ENCODE peak calls at places on chromosomes 16 and 17, in six cellular contexts. B is nephron progenitor cell; Y is KG1; F is stimulated activated CD8-positive, alpha-beta memory T cell treated with anti-CD3 and anti-CD28 coated beads, Interleukin-7, amount 100 ng/mL, for 1 hour; G is EH; Q is vagina. X is an unnamed sample.

GRCh38 chr16:68447721-68448359 is 468 bp downstream of the SMPD3 start:
- DNase-seq in B (no peak), Y (no peak), F (no peak), G (no peak), Q (no peak), X (peak; percentile 38)

GRCh38 chr17:13727441-13728171 is 125.9 kb upstream of the HS3ST3A1 start:
- DNase-seq in B (no peak), Y (no peak), F (no peak), G (peak; percentile 83), Q (no peak), X (no peak)

GRCh38 chr17:61253293-61253801 is 146.3 kb upstream of the TBX2 start:
- DNase-seq in B (no peak), Y (no peak), F (no peak), G (no peak), Q (no peak), X (no peak)

GRCh38 chr17:1153795-1154546 is 25.8 kb downstream of the ABR start:
- DNase-seq in B (peak; percentile 41), Y (no peak), F (no peak), G (peak; percentile 65), Q (no peak), X (peak; percentile 36)

GRCh38 chr17:75064867-75065561 is 18.0 kb downstream of the KCTD2 start:
- DNase-seq in B (no peak), Y (no peak), F (no peak), G (no peak), Q (no peak), X (no peak)

GRCh38 chr17:58325289-58325726 is 3.3 kb downstream of the TSPOAP1 start:
- DNase-seq in B (peak; percentile 43), Y (no peak), F (no peak), G (no peak), Q (no peak), X (no peak)

GRCh38 chr17:48491527-48492273 is 39.1 kb downstream of the HOXB1 start:
- DNase-seq in B (no peak), Y (no peak), F (no peak), G (no peak), Q (no peak), X (no peak)

GRCh38 chr17:17440938-17441730 is 35.7 kb upstream of the MED9 start:
- DNase-seq in B (no peak), Y (no peak), F (no peak), G (no peak), Q (no peak), X (no peak)

GRCh38 chr16:65779196-65779595 is 587.3 kb upstream of the CDH5 start:
- DNase-seq in B (no peak), Y (no peak), F (no peak), G (no peak), Q (peak; percentile 55), X (no peak)

GRCh38 chr17:42101513-42102292 is 3.4 kb upstream of the ZNF385C start:
- DNase-seq in B (peak; percentile 91), Y (peak; percentile 52), F (peak; percentile 41), G (peak; percentile 59), Q (no peak), X (peak; percentile 82)

GRCh38 chr17:68624381-68624780 is 23.2 kb upstream of the FAM20A start:
- DNase-seq in B (no peak), Y (no peak), F (no peak), G (no peak), Q (no peak), X (no peak)

GRCh38 chr17:9037741-9038140 is 16.4 kb downstream of the NTN1 start:
- DNase-seq in B (no peak), Y (no peak), F (no peak), G (no peak), Q (no peak), X (no peak)

GRCh38 chr16:17343028-17343427 is 127.7 kb downstream of the XYLT1 start:
- DNase-seq in B (no peak), Y (peak; percentile 67), F (no peak), G (no peak), Q (no peak), X (no peak)

GRCh38 chr17:72764632-72765041 is 327.9 kb downstream of the SLC39A11 start:
- DNase-seq in B (no peak), Y (no peak), F (no peak), G (peak; percentile 39), Q (no peak), X (no peak)

GRCh38 chr16:63568184-63568583 is 1531.9 kb upstream of the CDH8 start:
- DNase-seq in B (no peak), Y (no peak), F (no peak), G (no peak), Q (no peak), X (no peak)

GRCh38 chr17:9763643-9764042 is 27.7 kb downstream of the DHRS7C start:
- DNase-seq in B (no peak), Y (no peak), F (no peak), G (no peak), Q (no peak), X (no peak)

GRCh38 chr17:57735707-57736106 is 9.4 kb downstream of the CCDC182 start:
- DNase-seq in B (no peak), Y (no peak), F (no peak), G (no peak), Q (no peak), X (no peak)

GRCh38 chr17:59490259-59490658 is 75.2 kb upstream of the DHX40 start:
- DNase-seq in B (no peak), Y (no peak), F (no peak), G (peak; percentile 25), Q (no peak), X (no peak)

GRCh38 chr16:78689031-78689430 is 589.6 kb downstream of the WWOX start:
- DNase-seq in B (no peak), Y (no peak), F (no peak), G (no peak), Q (no peak), X (no peak)

GRCh38 chr17:57921342-57921741 is 33.9 kb downstream of the CUEDC1 start:
- DNase-seq in B (no peak), Y (no peak), F (no peak), G (peak; percentile 44), Q (no peak), X (no peak)

GRCh38 chr17:40318835-40319332 is 9.9 kb downstream of the RARA start:
- DNase-seq in B (no peak), Y (no peak), F (no peak), G (peak; percentile 30), Q (no peak), X (peak; percentile 39)

GRCh38 chr16:82756283-82756599 is 129.5 kb downstream of the CDH13 start:
- DNase-seq in B (no peak), Y (no peak), F (no peak), G (peak; percentile 78), Q (no peak), X (no peak)

GRCh38 chr16:87584271-87584670 is 18.0 kb upstream of the JPH3 start:
- DNase-seq in B (no peak), Y (no peak), F (no peak), G (peak; percentile 42), Q (no peak), X (no peak)

GRCh38 chr17:732788-733720 is 658 bp downstream of the TLCD3A start:
- DNase-seq in B (peak; percentile 62), Y (no peak), F (no peak), G (peak; percentile 62), Q (no peak), X (peak; percentile 50)

GRCh38 chr17:58308173-58308984 is 20.2 kb downstream of the TSPOAP1 start:
- DNase-seq in B (no peak), Y (no peak), F (no peak), G (peak; percentile 16), Q (no peak), X (no peak)

GRCh38 chr17:8658800-8659199 is 28.3 kb upstream of the MYH10 start:
- DNase-seq in B (no peak), Y (no peak), F (no peak), G (no peak), Q (no peak), X (no peak)

GRCh38 chr17:80152057-80152831 is 5.3 kb upstream of the EIF4A3 start:
- DNase-seq in B (no peak), Y (no peak), F (no peak), G (peak; percentile 84), Q (no peak), X (no peak)

GRCh38 chr17:82933911-82934310 is 94.1 kb upstream of the ZNF750 start:
- DNase-seq in B (no peak), Y (no peak), F (no peak), G (no peak), Q (no peak), X (no peak)

GRCh38 chr17:74779948-74780400 is 3.8 kb upstream of the NAT9 start:
- DNase-seq in B (no peak), Y (peak; percentile 91), F (no peak), G (no peak), Q (no peak), X (no peak)

GRCh38 chr16:11632455-11632921 is 35.8 kb upstream of the SNN start:
- DNase-seq in B (peak; percentile 36), Y (no peak), F (no peak), G (peak; percentile 95), Q (no peak), X (peak; percentile 39)

GRCh38 chr16:82630688-82631087 is 3.9 kb downstream of the CDH13 start:
- DNase-seq in B (no peak), Y (no peak), F (no peak), G (peak; percentile 48), Q (no peak), X (no peak)

GRCh38 chr16:22296225-22297113 is 740 bp upstream of the POLR3E start:
- DNase-seq in B (peak; percentile 22), Y (no peak), F (no peak), G (no peak), Q (no peak), X (no peak)

GRCh38 chr16:73069581-73070262 is 21.8 kb upstream of the ZFHX3 start:
- DNase-seq in B (no peak), Y (no peak), F (no peak), G (no peak), Q (no peak), X (no peak)